ENCODE peak calls at places on chromosomes 3 and 15, in five cellular contexts. One of them, this sample, is unnamed.

GRCh38 chr15:48086582-48086981 is 34.2 kb upstream of the SLC24A5 start:
- DNase-seq in activated T-cell treated with anti-CD3 and anti-CD28 coated beads for 1 hour: no peak
- DNase-seq in naive thymus-derived CD8-positive, alpha-beta T cell: no peak
- DNase-seq in heart left ventricle: no peak
- DNase-seq in HuH-7.5: no peak
- DNase-seq in this sample: no peak

GRCh38 chr3:52172262-52172757 is 18.1 kb upstream of the POC1A start:
- DNase-seq in activated T-cell treated with anti-CD3 and anti-CD28 coated beads for 1 hour: no peak
- DNase-seq in naive thymus-derived CD8-positive, alpha-beta T cell: no peak
- DNase-seq in heart left ventricle: no peak
- DNase-seq in HuH-7.5: no peak
- DNase-seq in this sample: no peak

GRCh38 chr3:185144784-185145183 is 8.1 kb downstream of the C3orf70 start:
- DNase-seq in activated T-cell treated with anti-CD3 and anti-CD28 coated beads for 1 hour: no peak
- DNase-seq in naive thymus-derived CD8-positive, alpha-beta T cell: no peak
- DNase-seq in heart left ventricle: no peak
- DNase-seq in HuH-7.5: no peak
- DNase-seq in this sample: no peak

GRCh38 chr3:10380906-10381795 is 60.2 kb upstream of the SEC13 start:
- DNase-seq in activated T-cell treated with anti-CD3 and anti-CD28 coated beads for 1 hour: no peak
- DNase-seq in naive thymus-derived CD8-positive, alpha-beta T cell: no peak
- DNase-seq in heart left ventricle: no peak
- DNase-seq in HuH-7.5: no peak
- DNase-seq in this sample: no peak

GRCh38 chr3:177286034-177286433 is 88.8 kb upstream of the TBL1XR1 start:
- DNase-seq in activated T-cell treated with anti-CD3 and anti-CD28 coated beads for 1 hour: no peak
- DNase-seq in naive thymus-derived CD8-positive, alpha-beta T cell: no peak
- DNase-seq in heart left ventricle: no peak
- DNase-seq in HuH-7.5: peak; percentile 39
- DNase-seq in this sample: no peak

GRCh38 chr3:82165266-82165665 is 403.8 kb upstream of the GBE1 start:
- DNase-seq in activated T-cell treated with anti-CD3 and anti-CD28 coated beads for 1 hour: no peak
- DNase-seq in naive thymus-derived CD8-positive, alpha-beta T cell: no peak
- DNase-seq in heart left ventricle: no peak
- DNase-seq in HuH-7.5: no peak
- DNase-seq in this sample: no peak

GRCh38 chr15:76904461-76905012 is 603 bp downstream of the SCAPER start:
- DNase-seq in activated T-cell treated with anti-CD3 and anti-CD28 coated beads for 1 hour: peak; percentile 9
- DNase-seq in naive thymus-derived CD8-positive, alpha-beta T cell: no peak
- DNase-seq in heart left ventricle: peak; percentile 31
- DNase-seq in HuH-7.5: peak; percentile 44
- DNase-seq in this sample: peak; percentile 46

GRCh38 chr15:35937380-35937779 is 391.4 kb upstream of the DPH6 start:
- DNase-seq in activated T-cell treated with anti-CD3 and anti-CD28 coated beads for 1 hour: no peak
- DNase-seq in naive thymus-derived CD8-positive, alpha-beta T cell: no peak
- DNase-seq in heart left ventricle: no peak
- DNase-seq in HuH-7.5: no peak
- DNase-seq in this sample: no peak

GRCh38 chr3:36833160-36833814 is 68.9 kb upstream of the DCLK3 start:
- DNase-seq in activated T-cell treated with anti-CD3 and anti-CD28 coated beads for 1 hour: no peak
- DNase-seq in naive thymus-derived CD8-positive, alpha-beta T cell: no peak
- DNase-seq in heart left ventricle: no peak
- DNase-seq in HuH-7.5: no peak
- DNase-seq in this sample: no peak

GRCh38 chr3:183871541-183871940 is 13.1 kb downstream of the PARL start:
- DNase-seq in activated T-cell treated with anti-CD3 and anti-CD28 coated beads for 1 hour: no peak
- DNase-seq in naive thymus-derived CD8-positive, alpha-beta T cell: no peak
- DNase-seq in heart left ventricle: no peak
- DNase-seq in HuH-7.5: no peak
- DNase-seq in this sample: no peak

GRCh38 chr3:52054689-52055511 is 1.5 kb downstream of the DUSP7 start:
- DNase-seq in activated T-cell treated with anti-CD3 and anti-CD28 coated beads for 1 hour: no peak
- DNase-seq in naive thymus-derived CD8-positive, alpha-beta T cell: no peak
- DNase-seq in heart left ventricle: no peak
- DNase-seq in HuH-7.5: no peak
- DNase-seq in this sample: no peak

GRCh38 chr15:55277116-55277564 is 12.5 kb downstream of the RAB27A start:
- DNase-seq in activated T-cell treated with anti-CD3 and anti-CD28 coated beads for 1 hour: no peak
- DNase-seq in naive thymus-derived CD8-positive, alpha-beta T cell: no peak
- DNase-seq in heart left ventricle: no peak
- DNase-seq in HuH-7.5: no peak
- DNase-seq in this sample: no peak

GRCh38 chr3:190617185-190617584 is 103.3 kb downstream of the IL1RAP start:
- DNase-seq in activated T-cell treated with anti-CD3 and anti-CD28 coated beads for 1 hour: no peak
- DNase-seq in naive thymus-derived CD8-positive, alpha-beta T cell: no peak
- DNase-seq in heart left ventricle: peak; percentile 38
- DNase-seq in HuH-7.5: no peak
- DNase-seq in this sample: no peak

GRCh38 chr3:152197451-152197850 is 71.3 kb upstream of the MBNL1 start:
- DNase-seq in activated T-cell treated with anti-CD3 and anti-CD28 coated beads for 1 hour: no peak
- DNase-seq in naive thymus-derived CD8-positive, alpha-beta T cell: no peak
- DNase-seq in heart left ventricle: no peak
- DNase-seq in HuH-7.5: no peak
- DNase-seq in this sample: no peak

GRCh38 chr15:76181705-76182107 is 121.9 kb downstream of the TMEM266 start:
- DNase-seq in activated T-cell treated with anti-CD3 and anti-CD28 coated beads for 1 hour: no peak
- DNase-seq in naive thymus-derived CD8-positive, alpha-beta T cell: no peak
- DNase-seq in heart left ventricle: no peak
- DNase-seq in HuH-7.5: no peak
- DNase-seq in this sample: no peak

GRCh38 chr3:32366638-32367368 is 24.9 kb upstream of the CMTM7 start:
- DNase-seq in activated T-cell treated with anti-CD3 and anti-CD28 coated beads for 1 hour: no peak
- DNase-seq in naive thymus-derived CD8-positive, alpha-beta T cell: no peak
- DNase-seq in heart left ventricle: no peak
- DNase-seq in HuH-7.5: no peak
- DNase-seq in this sample: no peak

GRCh38 chr3:115862099-115862498 is 238.8 kb downstream of the GAP43 start:
- DNase-seq in activated T-cell treated with anti-CD3 and anti-CD28 coated beads for 1 hour: no peak
- DNase-seq in naive thymus-derived CD8-positive, alpha-beta T cell: no peak
- DNase-seq in heart left ventricle: no peak
- DNase-seq in HuH-7.5: no peak
- DNase-seq in this sample: no peak

GRCh38 chr3:45976191-45977091 is 19.2 kb downstream of the FYCO1 start:
- DNase-seq in activated T-cell treated with anti-CD3 and anti-CD28 coated beads for 1 hour: peak; percentile 12
- DNase-seq in naive thymus-derived CD8-positive, alpha-beta T cell: no peak
- DNase-seq in heart left ventricle: no peak
- DNase-seq in HuH-7.5: no peak
- DNase-seq in this sample: no peak

GRCh38 chr3:117252208-117252607 is 542.6 kb downstream of the TUSC7 start:
- DNase-seq in activated T-cell treated with anti-CD3 and anti-CD28 coated beads for 1 hour: no peak
- DNase-seq in naive thymus-derived CD8-positive, alpha-beta T cell: no peak
- DNase-seq in heart left ventricle: no peak
- DNase-seq in HuH-7.5: no peak
- DNase-seq in this sample: no peak

GRCh38 chr3:194851254-194851653 is 165.6 kb downstream of the FAM43A start:
- DNase-seq in activated T-cell treated with anti-CD3 and anti-CD28 coated beads for 1 hour: no peak
- DNase-seq in naive thymus-derived CD8-positive, alpha-beta T cell: no peak
- DNase-seq in heart left ventricle: peak; percentile 38
- DNase-seq in HuH-7.5: no peak
- DNase-seq in this sample: no peak

GRCh38 chr3:60594025-60594424 is 657.2 kb downstream of the FHIT start:
- DNase-seq in activated T-cell treated with anti-CD3 and anti-CD28 coated beads for 1 hour: no peak
- DNase-seq in naive thymus-derived CD8-positive, alpha-beta T cell: no peak
- DNase-seq in heart left ventricle: peak; percentile 79
- DNase-seq in HuH-7.5: no peak
- DNase-seq in this sample: peak; percentile 77

GRCh38 chr15:73934281-73934680 is 8.0 kb downstream of the LOXL1 start:
- DNase-seq in activated T-cell treated with anti-CD3 and anti-CD28 coated beads for 1 hour: no peak
- DNase-seq in naive thymus-derived CD8-positive, alpha-beta T cell: no peak
- DNase-seq in heart left ventricle: peak; percentile 15
- DNase-seq in HuH-7.5: no peak
- DNase-seq in this sample: no peak

GRCh38 chr15:74293021-74293810 is 57.1 kb downstream of the CCDC33 start:
- DNase-seq in activated T-cell treated with anti-CD3 and anti-CD28 coated beads for 1 hour: no peak
- DNase-seq in naive thymus-derived CD8-positive, alpha-beta T cell: no peak
- DNase-seq in heart left ventricle: no peak
- DNase-seq in HuH-7.5: no peak
- DNase-seq in this sample: no peak